ENCODE peak calls at places on chromosome 7, in four cellular contexts. H is IMR-90; R is activated naive CD4-positive, alpha-beta T cell treated with anti-CD3 and anti-CD28 coated beads, Interleukin-2, amount 10 ng/mL, durations not matched to agents 7 days and 5 days; Q is neural crest cell. Z is an unnamed sample.

GRCh38 chr7:51315393-51316261 is 982 bp downstream of the COBL start:
- DNase-seq in H (no peak), R (no peak), Q (peak), Z (no peak)

GRCh38 chr7:83077328-83077727 is 85.4 kb downstream of the PCLO start:
- DNase-seq in H (no peak), R (no peak), Q (no peak), Z (no peak)

GRCh38 chr7:152383341-152384234 is 52.2 kb downstream of the KMT2C start:
- DNase-seq in H (peak), R (no peak), Q (no peak), Z (no peak)

GRCh38 chr7:37039131-37039719 is 314.9 kb upstream of the AOAH start:
- DNase-seq in H (no peak), R (no peak), Q (no peak), Z (no peak)

GRCh38 chr7:74284781-74285259 is 4.4 kb upstream of the CLIP2 start:
- DNase-seq in H (no peak), R (no peak), Q (no peak), Z (no peak)

GRCh38 chr7:149856-150636 is 42.3 kb upstream of the FAM20C start:
- DNase-seq in H (no peak), R (peak), Q (peak), Z (peak)

GRCh38 chr7:143279186-143280098 is 5.3 kb upstream of the TMEM139 start:
- DNase-seq in H (peak), R (no peak), Q (no peak), Z (no peak)

GRCh38 chr7:150934045-150934766 is 43.9 kb downstream of the KCNH2 start:
- DNase-seq in H (no peak), R (no peak), Q (no peak), Z (no peak)

GRCh38 chr7:20227291-20227795 is 10.2 kb upstream of the MACC1 start:
- DNase-seq in H (no peak), R (no peak), Q (no peak), Z (no peak)

GRCh38 chr7:73995330-73995729 is 32.6 kb upstream of the ELN start:
- DNase-seq in H (peak), R (no peak), Q (no peak), Z (no peak)

Z was measured in Right ventricle myocardium superior.